ENCODE peak calls at places on chromosomes 11 and 22, in five cellular contexts. One of them, this sample, is unnamed.

GRCh38 chr11:20005747-20006146 is 154.5 kb downstream of the DBX1 start:
- DNase-seq in B cell: no peak
- DNase-seq in CD8-positive, alpha-beta T cell: no peak
- DNase-seq in GM20000: no peak
- DNase-seq in HFFc6: no peak
- DNase-seq in this sample: no peak

GRCh38 chr22:31346733-31347250 is 646 bp upstream of the PATZ1 start:
- DNase-seq in B cell: peak; percentile 58
- DNase-seq in CD8-positive, alpha-beta T cell: no peak
- DNase-seq in GM20000: peak; percentile 81
- DNase-seq in HFFc6: no peak
- DNase-seq in this sample: no peak

GRCh38 chr11:83037877-83038276 is 33.8 kb downstream of the RAB30 start:
- DNase-seq in B cell: no peak
- DNase-seq in CD8-positive, alpha-beta T cell: no peak
- DNase-seq in GM20000: no peak
- DNase-seq in HFFc6: peak; percentile 38
- DNase-seq in this sample: no peak

GRCh38 chr11:1953489-1954284 is 6.6 kb downstream of the MRPL23 start:
- DNase-seq in B cell: peak; percentile 36
- DNase-seq in CD8-positive, alpha-beta T cell: no peak
- DNase-seq in GM20000: no peak
- DNase-seq in HFFc6: no peak
- DNase-seq in this sample: no peak

GRCh38 chr22:19879248-19879575 is 24.5 kb upstream of the GNB1L start:
- DNase-seq in B cell: no peak
- DNase-seq in CD8-positive, alpha-beta T cell: no peak
- DNase-seq in GM20000: no peak
- DNase-seq in HFFc6: no peak
- DNase-seq in this sample: no peak

GRCh38 chr11:20599424-20600346 is at the start of gene SLC6A5:
- DNase-seq in B cell: no peak
- DNase-seq in CD8-positive, alpha-beta T cell: no peak
- DNase-seq in GM20000: peak; percentile 75
- DNase-seq in HFFc6: no peak
- DNase-seq in this sample: no peak

GRCh38 chr11:44399968-44400367 is 90.0 kb upstream of the ALX4 start:
- DNase-seq in B cell: no peak
- DNase-seq in CD8-positive, alpha-beta T cell: no peak
- DNase-seq in GM20000: no peak
- DNase-seq in HFFc6: no peak
- DNase-seq in this sample: no peak

GRCh38 chr22:46071451-46072029 is 78.8 kb upstream of the PPARA start:
- DNase-seq in B cell: peak; percentile 50
- DNase-seq in CD8-positive, alpha-beta T cell: no peak
- DNase-seq in GM20000: no peak
- DNase-seq in HFFc6: peak; percentile 91
- DNase-seq in this sample: peak; percentile 96

GRCh38 chr22:34111210-34111824 is 191.0 kb upstream of the LARGE1 start:
- DNase-seq in B cell: peak; percentile 69
- DNase-seq in CD8-positive, alpha-beta T cell: no peak
- DNase-seq in GM20000: peak; percentile 49
- DNase-seq in HFFc6: no peak
- DNase-seq in this sample: no peak

GRCh38 chr11:59401262-59401552 is 25.0 kb downstream of the OR5A2 start:
- DNase-seq in B cell: no peak
- DNase-seq in CD8-positive, alpha-beta T cell: no peak
- DNase-seq in GM20000: no peak
- DNase-seq in HFFc6: no peak
- DNase-seq in this sample: no peak

GRCh38 chr11:91997178-91997577 is 227.4 kb upstream of the FAT3 start:
- DNase-seq in B cell: no peak
- DNase-seq in CD8-positive, alpha-beta T cell: no peak
- DNase-seq in GM20000: no peak
- DNase-seq in HFFc6: no peak
- DNase-seq in this sample: no peak

GRCh38 chr22:45880732-45881523 is 96.0 kb downstream of the WNT7B start:
- DNase-seq in B cell: no peak
- DNase-seq in CD8-positive, alpha-beta T cell: no peak
- DNase-seq in GM20000: no peak
- DNase-seq in HFFc6: no peak
- DNase-seq in this sample: no peak

GRCh38 chr22:27682438-27682837 is 119.1 kb downstream of the MN1 start:
- DNase-seq in B cell: no peak
- DNase-seq in CD8-positive, alpha-beta T cell: no peak
- DNase-seq in GM20000: no peak
- DNase-seq in HFFc6: no peak
- DNase-seq in this sample: no peak
- TF ChIP-seq CTCF in B cell: no peak
- TF ChIP-seq CTCF in CD8-positive, alpha-beta T cell: no peak
- TF ChIP-seq CTCF in GM20000: no peak
- TF ChIP-seq CTCF in HFFc6: peak; percentile 62
- TF ChIP-seq CTCF in this sample: peak; percentile 42

GRCh38 chr11:119727523-119728081 is 1.4 kb downstream of the NECTIN1 start:
- DNase-seq in B cell: no peak
- DNase-seq in CD8-positive, alpha-beta T cell: no peak
- DNase-seq in GM20000: peak; percentile 79
- DNase-seq in HFFc6: no peak
- DNase-seq in this sample: no peak
- TF ChIP-seq CTCF in B cell: peak; percentile 28
- TF ChIP-seq CTCF in CD8-positive, alpha-beta T cell: no peak
- TF ChIP-seq CTCF in GM20000: peak; percentile 26
- TF ChIP-seq CTCF in HFFc6: peak; percentile 57
- TF ChIP-seq CTCF in this sample: peak; percentile 30

DNA sequence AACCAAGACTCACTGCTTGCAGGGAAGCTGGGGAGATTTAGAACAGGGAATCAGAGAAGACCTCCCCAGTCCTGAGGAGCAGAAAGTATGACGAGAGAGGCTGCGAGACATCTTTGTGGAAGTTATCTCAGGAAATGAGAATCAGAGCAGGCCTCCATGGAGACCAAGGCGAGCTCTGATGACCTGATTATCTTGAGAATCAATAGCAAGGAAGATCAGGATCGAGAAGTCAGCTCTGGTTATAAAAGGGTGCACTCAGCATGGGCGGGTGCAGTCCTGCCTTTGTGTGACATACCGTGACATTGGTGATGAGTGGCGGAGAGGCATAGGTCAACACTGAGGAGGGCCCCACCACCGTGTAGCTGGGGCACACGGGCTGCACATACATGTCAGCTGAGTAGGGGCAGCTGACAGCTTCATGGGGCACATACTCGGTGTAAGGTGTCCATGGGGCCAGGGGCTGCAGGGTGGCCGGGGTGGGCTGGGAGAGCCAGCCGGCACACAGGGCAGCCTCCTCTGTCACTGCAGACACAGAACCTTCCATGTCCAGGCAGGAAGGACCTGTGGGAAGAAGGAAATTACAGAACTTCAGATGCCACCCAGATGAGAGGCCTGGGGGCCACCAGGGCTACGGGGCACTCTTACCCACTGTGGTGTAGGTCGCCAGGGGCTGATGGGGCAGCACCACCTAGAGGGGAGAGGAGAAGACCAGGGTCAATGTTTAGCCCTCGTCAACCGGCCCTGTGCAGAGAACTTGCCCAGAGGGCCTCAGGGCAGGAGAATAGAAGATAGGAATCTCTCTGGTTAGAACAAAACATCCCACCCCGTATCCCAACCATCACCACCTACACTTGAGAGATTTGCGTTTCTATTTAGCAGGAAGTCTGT is 21.7 kb downstream of the POU2AF1 start:
- DNase-seq in B cell: no peak
- DNase-seq in CD8-positive, alpha-beta T cell: no peak
- DNase-seq in GM20000: no peak
- DNase-seq in HFFc6: no peak
- DNase-seq in this sample: no peak
- TF ChIP-seq CTCF in B cell: no peak
- TF ChIP-seq CTCF in CD8-positive, alpha-beta T cell: no peak
- TF ChIP-seq CTCF in GM20000: no peak
- TF ChIP-seq CTCF in HFFc6: no peak
- TF ChIP-seq CTCF in this sample: no peak

DNA sequence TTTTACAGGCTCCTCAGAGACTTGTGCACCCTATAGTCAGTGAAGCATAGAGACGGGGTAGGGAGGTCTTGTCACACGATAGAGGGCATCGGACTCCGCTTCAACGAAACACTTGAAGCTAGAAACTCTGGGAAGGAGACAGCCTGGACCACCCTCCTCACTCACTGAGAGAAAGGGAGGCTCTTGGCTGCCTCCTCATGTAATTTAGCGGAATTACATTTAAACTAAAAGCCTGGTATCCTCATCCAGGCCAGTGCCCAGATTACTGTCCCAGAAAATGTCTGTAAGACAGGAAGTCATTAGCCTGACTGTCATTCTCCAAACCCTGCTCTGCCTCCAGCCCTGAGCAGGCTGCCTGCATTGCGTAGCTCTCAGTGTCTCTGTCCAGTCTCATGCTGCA is 36.0 kb downstream of the TTLL1 start:
- DNase-seq in B cell: no peak
- DNase-seq in CD8-positive, alpha-beta T cell: no peak
- DNase-seq in GM20000: no peak
- DNase-seq in HFFc6: no peak
- DNase-seq in this sample: no peak
- TF ChIP-seq CTCF in B cell: no peak
- TF ChIP-seq CTCF in CD8-positive, alpha-beta T cell: no peak
- TF ChIP-seq CTCF in GM20000: no peak
- TF ChIP-seq CTCF in HFFc6: peak; percentile 55
- TF ChIP-seq CTCF in this sample: peak; percentile 38

DNA sequence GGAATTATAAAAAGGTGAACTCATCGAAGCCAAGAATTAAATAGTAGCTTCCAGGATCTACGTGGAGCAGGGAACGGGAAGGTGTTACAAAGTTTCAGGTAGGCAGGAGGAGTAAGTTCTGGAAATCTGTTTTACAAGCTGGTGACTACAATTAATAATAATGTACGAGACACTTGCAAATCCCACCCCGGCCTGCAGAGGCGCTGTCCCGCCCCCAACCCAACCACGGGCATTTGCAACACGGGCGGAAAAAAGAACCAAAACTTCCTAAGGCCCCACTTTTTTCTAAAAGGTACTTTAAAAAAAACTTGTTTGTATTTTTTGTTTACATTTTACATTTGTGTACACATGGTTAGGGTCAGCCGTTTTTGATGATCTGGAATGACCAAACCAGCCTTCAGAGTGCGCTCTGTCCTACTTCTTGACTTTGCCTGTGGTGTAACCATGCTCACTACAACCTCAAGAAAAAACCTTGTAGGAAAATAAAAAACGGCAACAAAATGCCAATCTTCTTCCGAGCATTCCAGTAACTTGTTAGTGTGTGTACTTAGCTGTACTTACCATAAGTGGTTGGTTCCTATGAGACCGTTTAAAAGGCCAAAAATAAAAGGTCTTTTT is 449.6 kb upstream of the B3GAT1 start:
- DNase-seq in B cell: no peak
- DNase-seq in CD8-positive, alpha-beta T cell: no peak
- DNase-seq in GM20000: no peak
- DNase-seq in HFFc6: no peak
- DNase-seq in this sample: peak; percentile 56
- TF ChIP-seq CTCF in B cell: no peak
- TF ChIP-seq CTCF in CD8-positive, alpha-beta T cell: no peak
- TF ChIP-seq CTCF in GM20000: no peak
- TF ChIP-seq CTCF in HFFc6: peak; percentile 25
- TF ChIP-seq CTCF in this sample: no peak

DNA sequence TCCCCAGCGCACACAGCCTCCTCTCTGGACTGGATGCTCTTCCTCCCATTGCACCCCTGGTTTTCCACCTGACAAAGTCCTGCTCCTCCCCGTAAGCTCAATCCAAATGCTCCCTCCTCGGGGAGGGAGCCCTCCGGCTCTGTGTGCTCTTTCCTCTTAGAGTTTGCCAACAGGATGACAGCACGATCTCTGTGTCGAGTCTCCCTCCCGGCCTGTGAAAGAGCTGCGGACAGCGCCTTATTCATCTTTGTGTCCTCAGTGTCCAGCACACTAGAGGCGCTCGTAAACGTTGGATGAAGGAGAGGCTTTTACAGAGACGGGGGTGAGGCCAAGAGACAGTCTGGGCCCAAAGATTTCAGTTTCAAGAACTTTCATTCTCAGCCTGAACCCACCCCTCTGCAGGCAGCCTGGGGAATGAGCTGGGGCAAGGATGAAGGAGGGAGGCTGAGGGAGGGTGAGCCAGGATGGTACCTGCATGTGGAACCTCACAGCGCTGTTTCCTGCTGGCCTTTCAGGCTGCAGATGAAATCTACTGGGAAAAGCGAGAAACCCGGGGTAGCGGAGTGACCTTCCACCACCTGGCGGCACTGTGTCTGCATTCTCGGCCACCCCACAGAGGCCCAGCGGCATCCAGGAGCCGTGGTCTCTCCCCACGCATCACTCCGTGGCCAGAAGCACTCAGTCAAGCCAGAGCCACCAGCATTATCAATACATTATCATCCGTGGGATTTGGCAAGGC is 8.5 kb upstream of the TMPRSS4 start:
- DNase-seq in B cell: no peak
- DNase-seq in CD8-positive, alpha-beta T cell: no peak
- DNase-seq in GM20000: no peak
- DNase-seq in HFFc6: no peak
- DNase-seq in this sample: no peak
- TF ChIP-seq CTCF in B cell: no peak
- TF ChIP-seq CTCF in CD8-positive, alpha-beta T cell: no peak
- TF ChIP-seq CTCF in GM20000: no peak
- TF ChIP-seq CTCF in HFFc6: peak; percentile 16
- TF ChIP-seq CTCF in this sample: no peak

DNA sequence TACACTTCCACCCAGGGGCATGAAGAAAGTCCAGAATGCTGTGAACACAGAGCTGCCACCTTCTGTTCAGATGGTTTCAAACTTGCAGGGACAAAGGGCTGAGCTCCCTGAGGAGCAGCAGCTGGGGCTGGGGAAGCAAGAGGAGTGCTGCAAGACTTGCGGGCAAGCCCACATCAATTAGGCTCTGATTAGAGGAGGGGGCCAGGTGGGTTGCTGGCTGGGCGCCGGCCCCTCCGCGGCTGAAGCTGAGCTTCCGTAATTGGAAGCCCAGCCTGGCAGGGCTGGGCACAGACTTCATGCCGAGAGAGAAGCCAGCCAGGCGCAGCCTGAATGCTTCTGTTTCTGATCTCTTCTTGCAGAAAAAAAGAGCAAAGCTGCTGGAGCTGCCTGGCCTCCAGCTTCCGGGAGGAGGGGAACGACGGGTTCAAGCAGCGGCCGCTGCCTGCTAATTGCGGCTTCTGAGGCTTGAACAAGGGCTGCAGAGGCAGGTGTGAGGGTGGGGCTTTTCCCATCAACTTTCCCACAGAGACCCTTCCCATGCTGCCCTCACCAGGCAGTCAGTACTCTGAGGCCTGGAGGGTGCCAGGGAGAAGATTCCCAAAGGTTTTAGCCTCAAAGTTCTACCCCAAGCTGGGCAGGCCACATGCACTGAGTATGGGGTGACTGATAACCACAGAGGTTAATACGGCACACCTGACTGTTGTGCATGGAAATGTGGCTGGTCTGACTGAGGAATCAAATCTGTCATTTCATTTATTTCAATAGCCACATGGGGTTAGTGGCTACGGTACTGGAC is 91.1 kb upstream of the LMO1 start:
- DNase-seq in B cell: no peak
- DNase-seq in CD8-positive, alpha-beta T cell: no peak
- DNase-seq in GM20000: no peak
- DNase-seq in HFFc6: no peak
- DNase-seq in this sample: no peak
- TF ChIP-seq CTCF in B cell: no peak
- TF ChIP-seq CTCF in CD8-positive, alpha-beta T cell: no peak
- TF ChIP-seq CTCF in GM20000: no peak
- TF ChIP-seq CTCF in HFFc6: no peak
- TF ChIP-seq CTCF in this sample: no peak

GRCh38 chr11:67373916-67374570 is 645 bp upstream of the CLCF1 start:
- DNase-seq in B cell: peak; percentile 77
- DNase-seq in CD8-positive, alpha-beta T cell: no peak
- DNase-seq in GM20000: peak; percentile 70
- DNase-seq in HFFc6: peak; percentile 98
- DNase-seq in this sample: peak; percentile 93
- TF ChIP-seq CTCF in B cell: peak; percentile 66
- TF ChIP-seq CTCF in CD8-positive, alpha-beta T cell: peak; percentile 47
- TF ChIP-seq CTCF in GM20000: peak; percentile 71
- TF ChIP-seq CTCF in HFFc6: peak; percentile 74
- TF ChIP-seq CTCF in this sample: peak; percentile 55

GRCh38 chr11:132300283-132300682 is 929.9 kb downstream of the NTM start:
- DNase-seq in B cell: no peak
- DNase-seq in CD8-positive, alpha-beta T cell: no peak
- DNase-seq in GM20000: no peak
- DNase-seq in HFFc6: no peak
- DNase-seq in this sample: no peak
- TF ChIP-seq CTCF in B cell: no peak
- TF ChIP-seq CTCF in CD8-positive, alpha-beta T cell: no peak
- TF ChIP-seq CTCF in GM20000: peak; percentile 8
- TF ChIP-seq CTCF in HFFc6: peak; percentile 62
- TF ChIP-seq CTCF in this sample: peak; percentile 42